ENCODE peak calls at places on chromosomes 4 and X, in seven cellular contexts. Q is ascending aorta, J is neural crest cell, X is breast epithelium, N is fibroblast of pulmonary artery, G is fibroblast of the aortic adventitia, D is DND-41. A is an unnamed sample.

GRCh38 chrX:11100281-11101035 is 10.7 kb upstream of the HCCS start:
- DNase-seq in D (no peak), X (peak; percentile 44), Q (peak; percentile 70), J (peak; percentile 6), N (peak; percentile 76), G (peak; percentile 90), A (no peak)

GRCh38 chrX:129403974-129404669 is 119.2 kb downstream of the SMARCA1 start:
- DNase-seq in J (no peak), N (no peak), D (no peak), G (no peak), Q (no peak), X (no peak), A (no peak)

GRCh38 chrX:20378291-20378920 is 111.7 kb upstream of the RPS6KA3 start:
- DNase-seq in N (no peak), G (no peak), D (no peak), Q (no peak), J (no peak), X (no peak), A (no peak)

GRCh38 chrX:134294548-134294947 is 57.6 kb downstream of the CCDC160 start:
- DNase-seq in D (no peak), X (no peak), J (no peak), G (peak; percentile 4), Q (no peak), N (peak; percentile 2), A (no peak)

GRCh38 chrX:3516051-3516541 is 169.6 kb upstream of the MXRA5 start:
- DNase-seq in D (no peak), G (peak; percentile 80), J (no peak), Q (no peak), X (no peak), N (peak; percentile 70), A (no peak)

GRCh38 chrX:85499400-85499799 is 119.9 kb upstream of the POF1B start:
- DNase-seq in G (no peak), Q (no peak), N (no peak), J (no peak), D (no peak), X (no peak), A (no peak)

GRCh38 chrX:38868941-38869378 is 67.7 kb downstream of the MID1IP1 start:
- DNase-seq in Q (peak; percentile 65), D (no peak), N (peak; percentile 79), X (no peak), J (no peak), G (peak; percentile 62), A (no peak)

GRCh38 chr4:180456928-180457327 is 1786.3 kb upstream of the TENM3 start:
- DNase-seq in J (no peak), D (no peak), N (no peak), G (no peak), X (no peak), Q (no peak), A (no peak)

GRCh38 chrX:31036895-31037294 is 34.9 kb downstream of the FTHL17 start:
- DNase-seq in X (no peak), Q (no peak), N (peak; percentile 56), D (no peak), G (peak; percentile 31), J (peak; percentile 33), A (no peak)

GRCh38 chr4:97016186-97016945 is 1126.9 kb downstream of the STPG2 start:
- DNase-seq in X (no peak), D (peak; percentile 19), Q (no peak), N (no peak), G (no peak), J (no peak), A (no peak)

GRCh38 chrX:153732406-153732805 is 7.8 kb downstream of the ABCD1 start:
- DNase-seq in Q (peak; percentile 48), X (no peak), J (no peak), G (no peak), D (no peak), N (no peak), A (no peak)

GRCh38 chr4:81314196-81314896 is 99.3 kb upstream of the PRKG2 start:
- DNase-seq in D (no peak), X (no peak), N (peak; percentile 93), Q (no peak), G (peak; percentile 41), J (no peak), A (no peak)

GRCh38 chr4:123804171-123804721 is 407.7 kb downstream of the SPRY1 start:
- DNase-seq in G (no peak), Q (no peak), D (no peak), N (no peak), X (no peak), J (no peak), A (no peak)

GRCh38 chr4:108215055-108215454 is 46.3 kb upstream of the LEF1 start:
- DNase-seq in G (no peak), J (no peak), X (no peak), N (no peak), D (no peak), Q (no peak), A (no peak)

DNA sequence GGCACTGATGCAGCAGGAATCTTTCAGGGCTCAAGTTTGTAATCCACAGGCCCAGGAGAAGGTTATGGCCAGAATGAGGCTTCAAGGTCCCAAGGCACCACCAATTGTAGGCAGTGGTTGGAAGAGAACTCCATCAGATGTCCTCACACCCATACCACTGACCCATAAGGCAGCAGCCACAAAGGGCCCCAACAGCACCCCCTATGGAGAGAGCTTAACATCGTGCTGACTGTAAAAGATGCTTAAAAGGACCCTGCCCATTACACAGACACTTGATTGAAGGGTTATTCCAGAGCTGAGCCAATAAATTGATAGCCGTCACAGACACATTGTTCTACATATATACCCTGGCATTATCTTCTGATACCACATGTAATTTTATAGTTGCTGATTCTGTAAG is 113.7 kb downstream of the SOWAHB start:
- DNase-seq in D (no peak), X (no peak), J (no peak), G (no peak), Q (no peak), N (no peak), A (no peak)
- TF ChIP-seq CTCF in D (no peak), X (no peak), J (peak; percentile 18), G (no peak), Q (no peak), N (peak; percentile 24), A (no peak)

GRCh38 chr4:84028340-84028739 is 470.8 kb downstream of the NKX6-1 start:
- DNase-seq in G (no peak), Q (no peak), D (no peak), J (no peak), N (no peak), X (no peak), A (no peak)
- TF ChIP-seq CTCF in G (no peak), Q (no peak), D (no peak), J (no peak), N (no peak), X (no peak), A (no peak)

GRCh38 chrX:136487647-136488046 is at the start of gene BRS3:
- DNase-seq in J (no peak), G (no peak), X (no peak), D (no peak), N (no peak), Q (no peak), A (no peak)

GRCh38 chrX:136491832-136492231 is 4.1 kb downstream of the BRS3 start:
- DNase-seq in Q (no peak), J (no peak), X (no peak), G (no peak), N (no peak), D (no peak), A (no peak)

GRCh38 chrX:136488706-136489105 is 959 bp downstream of the BRS3 start:
- DNase-seq in D (no peak), N (no peak), G (no peak), J (no peak), X (no peak), Q (no peak), A (no peak)
- TF ChIP-seq CTCF in D (no peak), N (no peak), G (no peak), J (no peak), X (no peak), Q (no peak), A (no peak)

GRCh38 chrX:36961590-36961989 is 46.6 kb upstream of the FAM47C start:
- DNase-seq in D (no peak), Q (no peak), X (no peak), J (no peak), G (no peak), N (no peak), A (no peak)
- TF ChIP-seq CTCF in D (no peak), Q (no peak), X (no peak), J (peak; percentile 37), G (no peak), N (no peak), A (no peak)

DNA sequence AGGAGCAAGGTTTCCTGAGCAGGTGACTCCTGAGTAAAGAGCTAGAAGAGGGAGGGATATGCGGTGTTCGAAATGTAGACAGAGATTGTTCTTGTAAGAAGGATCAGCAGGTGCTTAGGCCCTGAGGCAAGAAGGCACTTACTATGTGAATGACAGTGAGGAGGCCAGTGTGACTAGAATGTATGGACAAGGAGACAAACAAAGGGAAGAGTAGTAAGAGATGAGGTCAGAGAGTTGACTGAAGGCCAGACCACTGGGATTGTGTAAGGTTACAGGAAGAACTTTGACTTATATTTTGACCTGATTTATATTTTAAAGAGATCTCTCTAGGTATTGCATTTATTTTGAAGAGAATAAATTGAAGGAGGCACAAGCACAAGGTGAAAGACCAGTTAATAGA is 118.4 kb upstream of the ENPEP start:
- DNase-seq in D (no peak), X (no peak), Q (no peak), N (no peak), G (no peak), J (no peak), A (no peak)
- TF ChIP-seq CTCF in D (no peak), X (no peak), Q (no peak), N (no peak), G (no peak), J (no peak), A (no peak)

GRCh38 chrX:16993791-16994318 is 47.4 kb downstream of the REPS2 start:
- DNase-seq in X (no peak), G (no peak), D (no peak), N (no peak), Q (no peak), J (no peak), A (no peak)
- TF ChIP-seq CTCF in X (no peak), G (peak; percentile 1), D (peak; percentile 8), N (no peak), Q (no peak), J (peak; percentile 18), A (no peak)

A was measured in activated B cell treated with CpG ODN at 0.5 μM for 24 hours.